ENCODE peak calls at places on chromosomes 13 and 19, in five cellular contexts. One of them, this sample, is unnamed.

GRCh38 chr13:84139561-84140158 is 257.4 kb upstream of the SLITRK1 start:
- DNase-seq in tibial nerve: no peak
- DNase-seq in endodermal cell: no peak
- DNase-seq in ovary: no peak
- DNase-seq in cardiac muscle cell: no peak
- DNase-seq in this sample: no peak

GRCh38 chr19:35785087-35785627 is 9.8 kb downstream of the ARHGAP33 start:
- DNase-seq in tibial nerve: no peak
- DNase-seq in endodermal cell: no peak
- DNase-seq in ovary: no peak
- DNase-seq in cardiac muscle cell: no peak
- DNase-seq in this sample: no peak

GRCh38 chr19:6730153-6730804 is 7.1 kb downstream of the GPR108 start:
- DNase-seq in tibial nerve: peak; percentile 86
- DNase-seq in endodermal cell: peak; percentile 99
- DNase-seq in ovary: peak; percentile 89
- DNase-seq in cardiac muscle cell: no peak
- DNase-seq in this sample: no peak

GRCh38 chr13:45833663-45834062 is 17.9 kb downstream of the SIAH3 start:
- DNase-seq in tibial nerve: no peak
- DNase-seq in endodermal cell: no peak
- DNase-seq in ovary: no peak
- DNase-seq in cardiac muscle cell: peak; percentile 20
- DNase-seq in this sample: no peak

GRCh38 chr19:36573948-36574726 is 1.0 kb upstream of the ZNF529 start:
- DNase-seq in tibial nerve: no peak
- DNase-seq in endodermal cell: no peak
- DNase-seq in ovary: no peak
- DNase-seq in cardiac muscle cell: peak; percentile 35
- DNase-seq in this sample: peak; percentile 36

GRCh38 chr13:43289458-43290255 is 266.3 kb downstream of the DNAJC15 start:
- DNase-seq in tibial nerve: no peak
- DNase-seq in endodermal cell: no peak
- DNase-seq in ovary: no peak
- DNase-seq in cardiac muscle cell: no peak
- DNase-seq in this sample: no peak

GRCh38 chr13:80141114-80141849 is 199.6 kb downstream of the SPRY2 start:
- DNase-seq in tibial nerve: no peak
- DNase-seq in endodermal cell: peak; percentile 57
- DNase-seq in ovary: peak; percentile 51
- DNase-seq in cardiac muscle cell: peak; percentile 96
- DNase-seq in this sample: no peak

GRCh38 chr19:35154535-35155406 is at the start of gene FXYD5:
- DNase-seq in tibial nerve: no peak
- DNase-seq in endodermal cell: peak; percentile 87
- DNase-seq in ovary: peak; percentile 38
- DNase-seq in cardiac muscle cell: peak; percentile 88
- DNase-seq in this sample: peak; percentile 54

GRCh38 chr19:19744641-19745040 is 11.7 kb upstream of the ZNF14 start:
- DNase-seq in tibial nerve: no peak
- DNase-seq in endodermal cell: no peak
- DNase-seq in ovary: no peak
- DNase-seq in cardiac muscle cell: no peak
- DNase-seq in this sample: no peak

GRCh38 chr19:51102991-51103390 is 5.2 kb downstream of the CTU1 start:
- DNase-seq in tibial nerve: no peak
- DNase-seq in endodermal cell: no peak
- DNase-seq in ovary: no peak
- DNase-seq in cardiac muscle cell: no peak
- DNase-seq in this sample: no peak

DNA sequence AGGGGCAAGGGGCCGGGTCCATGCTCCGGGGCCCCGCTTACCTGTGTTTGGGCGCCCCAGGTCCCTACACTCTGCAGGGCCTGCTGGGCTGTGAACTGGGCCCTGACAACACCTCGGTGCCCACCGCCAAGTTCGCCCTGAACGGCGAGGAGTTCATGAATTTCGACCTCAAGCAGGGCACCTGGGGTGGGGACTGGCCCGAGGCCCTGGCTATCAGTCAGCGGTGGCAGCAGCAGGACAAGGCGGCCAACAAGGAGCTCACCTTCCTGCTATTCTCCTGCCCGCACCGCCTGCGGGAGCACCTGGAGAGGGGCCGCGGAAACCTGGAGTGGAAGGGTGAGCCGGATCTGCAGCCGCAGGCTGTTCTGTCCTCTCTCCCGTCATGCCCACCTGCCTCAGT is 1.7 kb downstream of the FCGRT start:
- DNase-seq in tibial nerve: no peak
- DNase-seq in endodermal cell: peak; percentile 65
- DNase-seq in ovary: peak; percentile 33
- DNase-seq in cardiac muscle cell: no peak
- DNase-seq in this sample: no peak
- H3K27ac ChIP-seq in tibial nerve: peak overlapping the region; percentile 94
- H3K27ac ChIP-seq in endodermal cell: no peak overlapping the region
- H3K27ac ChIP-seq in ovary: no peak overlapping the region
- H3K27ac ChIP-seq in cardiac muscle cell: no peak overlapping the region
- H3K27ac ChIP-seq in this sample: no peak overlapping the region

GRCh38 chr19:22545751-22546150 is 88.4 kb upstream of the ZNF492 start:
- DNase-seq in tibial nerve: no peak
- DNase-seq in endodermal cell: peak; percentile 80
- DNase-seq in ovary: peak; percentile 81
- DNase-seq in cardiac muscle cell: peak; percentile 1
- DNase-seq in this sample: no peak
- TF ChIP-seq CTCF in tibial nerve: peak; percentile 43
- TF ChIP-seq CTCF in endodermal cell: peak; percentile 65
- TF ChIP-seq CTCF in ovary: peak; percentile 50
- TF ChIP-seq CTCF in cardiac muscle cell: no peak
- TF ChIP-seq CTCF in this sample: peak; percentile 40

GRCh38 chr19:38402623-38402966 is 298 bp upstream of the FAM98C start:
- DNase-seq in tibial nerve: no peak
- DNase-seq in endodermal cell: no peak
- DNase-seq in ovary: no peak
- DNase-seq in cardiac muscle cell: no peak
- DNase-seq in this sample: no peak
- H3K27ac ChIP-seq in tibial nerve: peak overlapping the region; percentile 88
- H3K27ac ChIP-seq in endodermal cell: no peak overlapping the region
- H3K27ac ChIP-seq in ovary: no peak overlapping the region
- H3K27ac ChIP-seq in cardiac muscle cell: no peak overlapping the region
- H3K27ac ChIP-seq in this sample: no peak overlapping the region

DNA sequence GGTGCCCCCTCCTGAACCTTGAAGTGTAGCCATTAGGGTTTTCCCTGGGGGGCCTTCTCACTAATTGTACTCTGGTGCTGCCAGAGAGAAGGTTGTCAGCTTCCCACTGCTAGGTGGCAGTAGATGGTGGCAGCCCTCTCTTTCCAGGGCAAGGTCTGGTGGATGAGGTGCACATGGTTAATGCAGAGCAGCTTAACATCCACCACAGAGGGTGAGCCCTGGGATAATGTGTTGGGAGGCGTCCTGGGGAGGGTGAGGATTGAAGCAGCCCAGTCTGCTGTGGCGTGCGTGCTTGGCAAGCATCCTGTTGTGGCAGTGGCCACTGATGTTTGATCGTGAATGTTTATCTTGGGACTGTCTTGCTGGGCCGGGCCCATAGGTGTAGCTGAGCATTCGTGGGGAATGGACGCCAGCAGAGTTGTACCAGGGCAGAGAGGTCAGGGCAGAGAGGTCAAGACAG is 5.8 kb downstream of the EGLN2 start:
- DNase-seq in tibial nerve: no peak
- DNase-seq in endodermal cell: no peak
- DNase-seq in ovary: no peak
- DNase-seq in cardiac muscle cell: no peak
- DNase-seq in this sample: no peak
- TF ChIP-seq CTCF in tibial nerve: no peak
- TF ChIP-seq CTCF in endodermal cell: peak; percentile 33
- TF ChIP-seq CTCF in ovary: no peak
- TF ChIP-seq CTCF in cardiac muscle cell: peak; percentile 11
- TF ChIP-seq CTCF in this sample: peak; percentile 15

GRCh38 chr13:111390522-111391270 is 70.3 kb downstream of the TEX29 start:
- DNase-seq in tibial nerve: no peak
- DNase-seq in endodermal cell: peak; percentile 39
- DNase-seq in ovary: no peak
- DNase-seq in cardiac muscle cell: no peak
- DNase-seq in this sample: no peak
- H3K27ac ChIP-seq in tibial nerve: no peak overlapping the region
- H3K27ac ChIP-seq in endodermal cell: no peak overlapping the region
- H3K27ac ChIP-seq in ovary: no peak overlapping the region
- H3K27ac ChIP-seq in cardiac muscle cell: no peak overlapping the region
- H3K27ac ChIP-seq in this sample: no peak overlapping the region

GRCh38 chr13:24540236-24541126 is 27.9 kb upstream of the PARP4 start:
- DNase-seq in tibial nerve: no peak
- DNase-seq in endodermal cell: peak; percentile 91
- DNase-seq in ovary: no peak
- DNase-seq in cardiac muscle cell: peak; percentile 54
- DNase-seq in this sample: no peak

GRCh38 chr13:24541127-24541475 is 28.5 kb upstream of the PARP4 start:
- DNase-seq in tibial nerve: no peak
- DNase-seq in endodermal cell: no peak
- DNase-seq in ovary: no peak
- DNase-seq in cardiac muscle cell: no peak
- DNase-seq in this sample: no peak

DNA sequence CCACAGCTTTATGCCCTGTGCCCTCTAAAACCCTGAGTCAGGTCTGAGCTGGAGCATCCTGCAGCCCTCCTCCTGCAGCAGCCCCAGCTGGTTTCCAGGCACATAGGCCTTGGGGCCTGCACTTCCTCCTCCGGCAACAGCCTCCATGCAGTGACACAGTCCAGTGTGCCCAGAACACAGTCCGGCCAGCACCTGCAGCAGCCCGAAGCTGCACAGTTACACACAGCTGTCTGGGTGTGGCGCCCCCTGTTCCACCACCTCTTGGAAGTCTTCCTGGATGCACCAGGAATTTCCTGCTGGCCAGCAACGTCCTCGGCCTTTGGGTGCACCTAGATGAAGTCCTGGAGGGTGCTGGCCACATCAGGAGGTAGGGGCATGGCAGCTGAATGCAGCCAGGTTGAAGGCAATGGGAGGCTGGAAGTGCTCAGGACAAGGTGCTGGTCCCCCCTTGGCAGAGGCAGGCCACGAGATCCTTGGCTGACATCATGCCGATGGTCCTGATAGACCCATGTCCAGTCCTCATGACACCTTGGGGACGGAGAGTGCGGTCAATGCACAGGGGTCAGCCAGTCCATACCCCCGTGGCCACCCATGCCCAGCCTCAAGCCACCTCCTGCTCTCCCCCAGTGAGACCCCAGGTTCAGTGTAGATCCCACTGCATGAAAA is 27.1 kb upstream of the PARP4 start:
- DNase-seq in tibial nerve: no peak
- DNase-seq in endodermal cell: no peak
- DNase-seq in ovary: no peak
- DNase-seq in cardiac muscle cell: no peak
- DNase-seq in this sample: no peak
- TF ChIP-seq CTCF in tibial nerve: no peak
- TF ChIP-seq CTCF in endodermal cell: no peak
- TF ChIP-seq CTCF in ovary: no peak
- TF ChIP-seq CTCF in cardiac muscle cell: no peak
- TF ChIP-seq CTCF in this sample: no peak

GRCh38 chr19:8393871-8394250 is 3.7 kb downstream of the RAB11B start:
- DNase-seq in tibial nerve: no peak
- DNase-seq in endodermal cell: no peak
- DNase-seq in ovary: no peak
- DNase-seq in cardiac muscle cell: no peak
- DNase-seq in this sample: no peak
- H3K27ac ChIP-seq in tibial nerve: peak overlapping the region; percentile 100
- H3K27ac ChIP-seq in endodermal cell: no peak overlapping the region
- H3K27ac ChIP-seq in ovary: no peak overlapping the region
- H3K27ac ChIP-seq in cardiac muscle cell: no peak overlapping the region
- H3K27ac ChIP-seq in this sample: no peak overlapping the region

GRCh38 chr13:25232937-25233515 is 54.3 kb downstream of the MTMR6 start:
- DNase-seq in tibial nerve: no peak
- DNase-seq in endodermal cell: no peak
- DNase-seq in ovary: no peak
- DNase-seq in cardiac muscle cell: peak; percentile 53
- DNase-seq in this sample: no peak
- TF ChIP-seq CTCF in tibial nerve: peak; percentile 45
- TF ChIP-seq CTCF in endodermal cell: peak; percentile 75
- TF ChIP-seq CTCF in ovary: no peak
- TF ChIP-seq CTCF in cardiac muscle cell: peak; percentile 47
- TF ChIP-seq CTCF in this sample: peak; percentile 66

This sample was measured in foreskin keratinocyte.